ENCODE peak calls at places on chromosomes 12 and 14, in ten cellular contexts. M is psoas muscle, X is thoracic aorta, K is lower lobe of right lung, B is fibroblast of lung, N is uterus, W is body of pancreas, R is adipocyte, Z is stomach, O is HCT116. A is an unnamed sample.
A peak's percentile ranks its signal among the peaks of the same experiment; 100 is the strongest.

GRCh38 chr12:59113831-59114273 is 193.5 kb upstream of the LRIG3 start:
- DNase-seq in B (peak; percentile 86), K (peak; percentile 53), Z (peak; percentile 83), W (peak; percentile 81), M (peak; percentile 67), N (peak; percentile 66), O (peak; percentile 72), R (peak; percentile 95), X (peak; percentile 40), A (peak; percentile 50)

GRCh38 chr12:101051901-101052550 is 158.0 kb downstream of the SLC5A8 start:
- DNase-seq in B (peak; percentile 74), K (no peak), R (peak; percentile 91), O (peak; percentile 88), W (peak; percentile 58), X (no peak), Z (no peak), M (no peak), N (no peak), A (no peak)

GRCh38 chr12:44546037-44546436 is 330.1 kb downstream of the NELL2 start:
- DNase-seq in O (no peak), Z (no peak), M (no peak), R (no peak), B (no peak), X (no peak), K (no peak), N (no peak), W (no peak), A (no peak)

GRCh38 chr14:54425068-54425467 is 16.1 kb downstream of the CNIH1 start:
- DNase-seq in O (no peak), R (no peak), X (no peak), W (no peak), N (no peak), M (no peak), B (no peak), Z (no peak), K (no peak), A (no peak)

GRCh38 chr12:27627123-27627835 is 69.0 kb upstream of the REP15 start:
- DNase-seq in B (peak; percentile 93), N (peak; percentile 23), K (no peak), Z (no peak), X (peak; percentile 46), R (peak; percentile 86), W (no peak), O (no peak), M (no peak), A (no peak)

GRCh38 chr12:45663452-45663851 is 66.1 kb upstream of the ARID2 start:
- DNase-seq in K (no peak), O (no peak), N (no peak), Z (no peak), R (no peak), B (no peak), W (no peak), X (no peak), M (no peak), A (no peak)

GRCh38 chr14:101934751-101935150 is 29.6 kb upstream of the DYNC1H1 start:
- DNase-seq in B (no peak), X (no peak), Z (no peak), O (no peak), N (no peak), M (peak; percentile 30), W (no peak), R (no peak), K (peak; percentile 37), A (no peak)

GRCh38 chr14:77991128-77991772 is 178.9 kb upstream of the NRXN3 start:
- DNase-seq in M (no peak), B (no peak), W (peak; percentile 25), O (no peak), N (no peak), Z (no peak), R (no peak), K (no peak), X (no peak), A (no peak)

DNA sequence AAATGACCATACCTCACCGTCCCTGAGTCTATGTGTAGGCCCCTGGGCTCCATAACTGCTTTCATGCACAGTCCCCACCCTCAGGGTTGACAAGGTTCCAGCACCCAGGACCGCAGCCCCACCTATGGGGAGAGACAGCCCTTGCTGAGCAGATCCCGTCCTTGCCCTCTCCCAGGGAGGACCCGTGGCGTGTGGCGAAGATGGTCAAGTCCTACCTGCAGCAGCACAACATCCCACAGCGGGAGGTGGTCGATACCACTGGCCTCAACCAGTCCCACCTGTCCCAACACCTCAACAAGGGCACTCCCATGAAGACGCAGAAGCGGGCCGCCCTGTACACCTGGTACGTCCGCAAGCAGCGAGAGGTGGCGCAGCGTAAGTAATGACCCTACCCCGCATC is 10.3 kb downstream of the HNF1A start:
- DNase-seq in W (no peak), B (no peak), N (no peak), O (no peak), K (no peak), Z (no peak), M (no peak), R (no peak), X (no peak), A (no peak)
- H3K4me1 ChIP-seq in W (peaks cover 25% of the 10 kb centered on the region), B (no peaks in the 10 kb centered on the region), N (no peaks in the 10 kb centered on the region), O (peaks cover 6% of the 10 kb centered on the region), K (no peaks in the 10 kb centered on the region), Z (peaks cover 22% of the 10 kb centered on the region), M (no peaks in the 10 kb centered on the region), R (no peaks in the 10 kb centered on the region), X (no peaks in the 10 kb centered on the region), A (no peaks in the 10 kb centered on the region)

GRCh38 chr12:29578731-29579130 is 81.2 kb upstream of the OVCH1 start:
- DNase-seq in B (no peak), W (no peak), N (no peak), O (no peak), X (no peak), M (no peak), K (no peak), R (no peak), Z (no peak), A (no peak)

GRCh38 chr12:29582156-29582555 is 84.7 kb upstream of the OVCH1 start:
- DNase-seq in X (no peak), N (no peak), R (peak; percentile 43), B (no peak), O (no peak), W (no peak), K (no peak), Z (no peak), M (no peak), A (no peak)

GRCh38 chr12:29580971-29581370 is 83.5 kb upstream of the OVCH1 start:
- DNase-seq in Z (no peak), R (no peak), W (no peak), N (no peak), M (no peak), B (no peak), O (no peak), X (no peak), K (no peak), A (no peak)

GRCh38 chr12:29582677-29583076 is 85.2 kb upstream of the OVCH1 start:
- DNase-seq in N (no peak), Z (peak; percentile 49), K (no peak), X (peak; percentile 31), W (peak; percentile 20), O (no peak), B (peak; percentile 36), R (no peak), M (no peak), A (no peak)

GRCh38 chr12:29581641-29582040 is 84.2 kb upstream of the OVCH1 start:
- DNase-seq in N (no peak), W (no peak), X (no peak), B (peak; percentile 66), K (no peak), Z (no peak), R (peak; percentile 73), M (no peak), O (no peak), A (no peak)
- H3K4me3 ChIP-seq in N (no peak overlapping the region), W (no peak overlapping the region), X (no peak overlapping the region), B (no peak overlapping the region), K (no peak overlapping the region), Z (no peak overlapping the region), R (no peak overlapping the region), M (no peak overlapping the region), O (no peak overlapping the region), A (no peak overlapping the region)

GRCh38 chr12:126999352-126999751 is 1267.6 kb upstream of the TMEM132C start:
- DNase-seq in B (no peak), Z (no peak), W (no peak), O (no peak), M (no peak), K (no peak), X (no peak), R (no peak), N (no peak), A (no peak)
- H3K9me3 ChIP-seq in B (no peaks in the 10 kb centered on the region), Z (no peaks in the 10 kb centered on the region), W (no peaks in the 10 kb centered on the region), O (no peaks in the 10 kb centered on the region), M (no peaks in the 10 kb centered on the region), K (no peaks in the 10 kb centered on the region), X (no peaks in the 10 kb centered on the region), R (no peaks in the 10 kb centered on the region), N (no peaks in the 10 kb centered on the region), A (no peaks in the 10 kb centered on the region)

GRCh38 chr12:128797119-128798118 is 26.3 kb downstream of the SLC15A4 start:
- DNase-seq in R (no peak), O (no peak), W (no peak), X (no peak), M (peak; percentile 52), B (peak; percentile 54), Z (no peak), N (no peak), K (peak; percentile 10), A (no peak)

GRCh38 chr12:128800606-128801005 is 23.2 kb downstream of the SLC15A4 start:
- DNase-seq in X (no peak), K (peak; percentile 20), Z (no peak), O (no peak), R (no peak), M (peak; percentile 34), W (no peak), B (no peak), N (no peak), A (no peak)

GRCh38 chr12:128795530-128796361 is 28.0 kb downstream of the SLC15A4 start:
- DNase-seq in R (no peak), W (no peak), M (peak; percentile 26), Z (no peak), B (no peak), K (no peak), X (no peak), O (no peak), N (no peak), A (no peak)

GRCh38 chr12:128796439-128797118 is 27.2 kb downstream of the SLC15A4 start:
- DNase-seq in W (no peak), M (peak; percentile 79), R (no peak), O (no peak), X (no peak), N (no peak), B (no peak), Z (no peak), K (no peak), A (no peak)

DNA sequence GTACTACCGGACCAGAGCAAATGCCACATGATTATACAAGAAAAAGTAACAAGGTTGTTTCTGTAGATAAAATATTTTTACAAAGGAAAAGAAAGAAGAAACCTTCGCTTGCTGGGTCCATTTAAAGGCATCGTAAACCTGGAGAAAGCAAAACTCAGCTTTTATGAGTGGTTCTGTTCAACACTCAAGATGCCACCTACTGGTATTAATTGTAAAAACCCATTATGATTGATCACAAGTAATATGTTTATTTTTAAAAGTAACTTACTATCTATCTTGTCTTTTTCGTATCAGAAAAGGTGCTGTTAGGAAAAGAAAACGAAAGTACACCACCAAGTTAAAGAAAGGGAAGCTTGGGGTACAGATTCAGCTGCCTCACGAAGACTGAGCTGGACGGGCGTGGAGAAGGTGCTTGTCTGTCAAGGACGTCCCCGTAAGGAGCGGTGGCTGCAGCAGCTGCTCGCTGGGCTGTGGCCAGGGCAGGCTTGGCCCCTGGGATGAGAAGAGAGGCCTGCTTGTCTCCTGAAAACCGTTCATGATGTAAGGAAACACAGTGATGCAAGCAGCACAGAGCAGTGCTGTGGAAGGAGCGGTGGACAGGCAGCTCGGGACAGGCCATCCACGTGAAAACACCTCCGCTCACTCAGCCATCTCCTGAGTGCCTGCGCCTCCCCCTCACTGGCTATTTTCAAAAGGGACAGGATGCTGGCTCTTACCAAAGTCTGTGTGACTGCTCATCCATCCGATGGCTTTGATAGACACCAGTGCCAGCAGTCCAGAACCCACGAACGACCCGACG is 25.0 kb downstream of the SLC15A4 start:
- DNase-seq in O (no peak), W (no peak), Z (no peak), B (no peak), X (no peak), M (peak; percentile 87), R (no peak), K (peak; percentile 35), N (no peak), A (no peak)
- H3K4me1 ChIP-seq in O (no peaks in the 10 kb centered on the region), W (no peaks in the 10 kb centered on the region), Z (peaks cover 29% of the 10 kb centered on the region), B (peaks cover 4% of the 10 kb centered on the region), X (peaks cover 23% of the 10 kb centered on the region), M (peaks cover 72% of the 10 kb centered on the region), R (peaks cover 8% of the 10 kb centered on the region), K (peaks cover 20% of the 10 kb centered on the region), N (no peaks in the 10 kb centered on the region), A (peaks cover 48% of the 10 kb centered on the region)

A was measured in heart right ventricle.